ENCODE peak calls at places on chromosomes 4 and X, in nine cellular contexts. One of them, this sample, is unnamed.

GRCh38 chrX:9465380-9466114 is 689 bp downstream of the TBL1X start:
- DNase-seq in NCI-H1105 treated with DMSO at 0.1 percent for 48 hours: no peak
- DNase-seq in iPS DF 6.9: no peak
- DNase-seq in amniotic epithelial cell: no peak
- DNase-seq in MV-4-11: no peak
- DNase-seq in NCI-H2029: no peak
- DNase-seq in immature natural killer cell: peak; percentile 47
- DNase-seq in stimulated activated CD8-positive, alpha-beta memory T cell treated with anti-CD3 and anti-CD28 coated beads, Interleukin-4, amount 100 ng/mL, for 1 hour: no peak
- DNase-seq in brain microvascular endothelial cell: no peak
- DNase-seq in this sample: peak; percentile 57

GRCh38 chrX:56729152-56729557 is at the start of gene NBDY:
- DNase-seq in stimulated activated CD8-positive, alpha-beta memory T cell treated with anti-CD3 and anti-CD28 coated beads, Interleukin-4, amount 100 ng/mL, for 1 hour: no peak
- DNase-seq in NCI-H2029: peak; percentile 20
- DNase-seq in MV-4-11: peak; percentile 37
- DNase-seq in iPS DF 6.9: no peak
- DNase-seq in brain microvascular endothelial cell: peak; percentile 37
- DNase-seq in amniotic epithelial cell: peak; percentile 57
- DNase-seq in NCI-H1105 treated with DMSO at 0.1 percent for 48 hours: peak; percentile 69
- DNase-seq in immature natural killer cell: peak; percentile 10
- DNase-seq in this sample: peak; percentile 76

GRCh38 chr4:45120163-45120562 is 393.8 kb upstream of the GNPDA2 start:
- DNase-seq in iPS DF 6.9: no peak
- DNase-seq in NCI-H2029: no peak
- DNase-seq in brain microvascular endothelial cell: no peak
- DNase-seq in immature natural killer cell: no peak
- DNase-seq in stimulated activated CD8-positive, alpha-beta memory T cell treated with anti-CD3 and anti-CD28 coated beads, Interleukin-4, amount 100 ng/mL, for 1 hour: no peak
- DNase-seq in amniotic epithelial cell: no peak
- DNase-seq in MV-4-11: no peak
- DNase-seq in NCI-H1105 treated with DMSO at 0.1 percent for 48 hours: no peak
- DNase-seq in this sample: peak; percentile 41

GRCh38 chrX:646796-647195 is 16.2 kb downstream of the SHOX start:
- DNase-seq in iPS DF 6.9: no peak
- DNase-seq in stimulated activated CD8-positive, alpha-beta memory T cell treated with anti-CD3 and anti-CD28 coated beads, Interleukin-4, amount 100 ng/mL, for 1 hour: no peak
- DNase-seq in MV-4-11: no peak
- DNase-seq in NCI-H1105 treated with DMSO at 0.1 percent for 48 hours: no peak
- DNase-seq in NCI-H2029: no peak
- DNase-seq in brain microvascular endothelial cell: no peak
- DNase-seq in immature natural killer cell: no peak
- DNase-seq in amniotic epithelial cell: no peak
- DNase-seq in this sample: no peak

GRCh38 chrX:118566359-118566758 is 70.7 kb downstream of the DOCK11 start:
- DNase-seq in NCI-H2029: no peak
- DNase-seq in NCI-H1105 treated with DMSO at 0.1 percent for 48 hours: no peak
- DNase-seq in MV-4-11: no peak
- DNase-seq in immature natural killer cell: no peak
- DNase-seq in iPS DF 6.9: no peak
- DNase-seq in stimulated activated CD8-positive, alpha-beta memory T cell treated with anti-CD3 and anti-CD28 coated beads, Interleukin-4, amount 100 ng/mL, for 1 hour: no peak
- DNase-seq in amniotic epithelial cell: peak; percentile 85
- DNase-seq in brain microvascular endothelial cell: no peak
- DNase-seq in this sample: no peak

GRCh38 chr4:4572821-4573220 is 31.0 kb upstream of the STX18 start:
- DNase-seq in NCI-H1105 treated with DMSO at 0.1 percent for 48 hours: no peak
- DNase-seq in MV-4-11: no peak
- DNase-seq in stimulated activated CD8-positive, alpha-beta memory T cell treated with anti-CD3 and anti-CD28 coated beads, Interleukin-4, amount 100 ng/mL, for 1 hour: no peak
- DNase-seq in amniotic epithelial cell: no peak
- DNase-seq in iPS DF 6.9: no peak
- DNase-seq in NCI-H2029: no peak
- DNase-seq in brain microvascular endothelial cell: no peak
- DNase-seq in immature natural killer cell: no peak
- DNase-seq in this sample: peak; percentile 38

GRCh38 chr4:75672461-75673026 is 667 bp downstream of the G3BP2 start:
- DNase-seq in amniotic epithelial cell: peak; percentile 35
- DNase-seq in immature natural killer cell: peak; percentile 75
- DNase-seq in MV-4-11: peak; percentile 54
- DNase-seq in iPS DF 6.9: no peak
- DNase-seq in stimulated activated CD8-positive, alpha-beta memory T cell treated with anti-CD3 and anti-CD28 coated beads, Interleukin-4, amount 100 ng/mL, for 1 hour: peak; percentile 63
- DNase-seq in NCI-H2029: peak; percentile 56
- DNase-seq in brain microvascular endothelial cell: peak; percentile 45
- DNase-seq in NCI-H1105 treated with DMSO at 0.1 percent for 48 hours: peak; percentile 24
- DNase-seq in this sample: peak; percentile 74

GRCh38 chr4:140807491-140808257 is 51.5 kb upstream of the TBC1D9 start:
- DNase-seq in amniotic epithelial cell: peak; percentile 34
- DNase-seq in brain microvascular endothelial cell: peak; percentile 11
- DNase-seq in stimulated activated CD8-positive, alpha-beta memory T cell treated with anti-CD3 and anti-CD28 coated beads, Interleukin-4, amount 100 ng/mL, for 1 hour: no peak
- DNase-seq in NCI-H1105 treated with DMSO at 0.1 percent for 48 hours: no peak
- DNase-seq in immature natural killer cell: no peak
- DNase-seq in iPS DF 6.9: no peak
- DNase-seq in NCI-H2029: no peak
- DNase-seq in MV-4-11: peak; percentile 84
- DNase-seq in this sample: no peak

GRCh38 chrX:41824551-41824950 is 98.8 kb downstream of the CASK start:
- DNase-seq in stimulated activated CD8-positive, alpha-beta memory T cell treated with anti-CD3 and anti-CD28 coated beads, Interleukin-4, amount 100 ng/mL, for 1 hour: no peak
- DNase-seq in NCI-H2029: no peak
- DNase-seq in MV-4-11: no peak
- DNase-seq in NCI-H1105 treated with DMSO at 0.1 percent for 48 hours: no peak
- DNase-seq in amniotic epithelial cell: peak; percentile 18
- DNase-seq in iPS DF 6.9: no peak
- DNase-seq in immature natural killer cell: no peak
- DNase-seq in brain microvascular endothelial cell: peak; percentile 42
- DNase-seq in this sample: no peak

GRCh38 chrX:11629593-11630211 is 36.0 kb downstream of the ARHGAP6 start:
- DNase-seq in immature natural killer cell: no peak
- DNase-seq in brain microvascular endothelial cell: peak; percentile 63
- DNase-seq in NCI-H1105 treated with DMSO at 0.1 percent for 48 hours: no peak
- DNase-seq in NCI-H2029: no peak
- DNase-seq in amniotic epithelial cell: peak; percentile 61
- DNase-seq in MV-4-11: no peak
- DNase-seq in stimulated activated CD8-positive, alpha-beta memory T cell treated with anti-CD3 and anti-CD28 coated beads, Interleukin-4, amount 100 ng/mL, for 1 hour: no peak
- DNase-seq in iPS DF 6.9: no peak
- DNase-seq in this sample: no peak

GRCh38 chr4:164926301-164926700 is 49.3 kb downstream of the APELA start:
- DNase-seq in MV-4-11: no peak
- DNase-seq in immature natural killer cell: no peak
- DNase-seq in NCI-H2029: no peak
- DNase-seq in stimulated activated CD8-positive, alpha-beta memory T cell treated with anti-CD3 and anti-CD28 coated beads, Interleukin-4, amount 100 ng/mL, for 1 hour: no peak
- DNase-seq in iPS DF 6.9: no peak
- DNase-seq in amniotic epithelial cell: no peak
- DNase-seq in brain microvascular endothelial cell: no peak
- DNase-seq in NCI-H1105 treated with DMSO at 0.1 percent for 48 hours: no peak
- DNase-seq in this sample: no peak

GRCh38 chr4:90030953-90031352 is 96.2 kb upstream of the CCSER1 start:
- DNase-seq in MV-4-11: no peak
- DNase-seq in NCI-H1105 treated with DMSO at 0.1 percent for 48 hours: no peak
- DNase-seq in brain microvascular endothelial cell: no peak
- DNase-seq in amniotic epithelial cell: no peak
- DNase-seq in stimulated activated CD8-positive, alpha-beta memory T cell treated with anti-CD3 and anti-CD28 coated beads, Interleukin-4, amount 100 ng/mL, for 1 hour: no peak
- DNase-seq in immature natural killer cell: no peak
- DNase-seq in iPS DF 6.9: peak; percentile 13
- DNase-seq in NCI-H2029: no peak
- DNase-seq in this sample: peak; percentile 86

GRCh38 chrX:41137589-41137988 is 52.3 kb downstream of the USP9X start:
- DNase-seq in stimulated activated CD8-positive, alpha-beta memory T cell treated with anti-CD3 and anti-CD28 coated beads, Interleukin-4, amount 100 ng/mL, for 1 hour: no peak
- DNase-seq in iPS DF 6.9: no peak
- DNase-seq in NCI-H1105 treated with DMSO at 0.1 percent for 48 hours: peak; percentile 13
- DNase-seq in NCI-H2029: no peak
- DNase-seq in amniotic epithelial cell: no peak
- DNase-seq in brain microvascular endothelial cell: no peak
- DNase-seq in MV-4-11: no peak
- DNase-seq in immature natural killer cell: no peak
- DNase-seq in this sample: peak; percentile 9

GRCh38 chr4:15239866-15240265 is 188.0 kb upstream of the C1QTNF7 start:
- DNase-seq in immature natural killer cell: no peak
- DNase-seq in amniotic epithelial cell: peak; percentile 18
- DNase-seq in stimulated activated CD8-positive, alpha-beta memory T cell treated with anti-CD3 and anti-CD28 coated beads, Interleukin-4, amount 100 ng/mL, for 1 hour: no peak
- DNase-seq in NCI-H2029: no peak
- DNase-seq in NCI-H1105 treated with DMSO at 0.1 percent for 48 hours: no peak
- DNase-seq in brain microvascular endothelial cell: peak; percentile 54
- DNase-seq in iPS DF 6.9: no peak
- DNase-seq in MV-4-11: no peak
- DNase-seq in this sample: no peak

GRCh38 chrX:71143508-71143907 is 1.1 kb upstream of the NLGN3 start:
- DNase-seq in iPS DF 6.9: no peak
- DNase-seq in MV-4-11: no peak
- DNase-seq in stimulated activated CD8-positive, alpha-beta memory T cell treated with anti-CD3 and anti-CD28 coated beads, Interleukin-4, amount 100 ng/mL, for 1 hour: no peak
- DNase-seq in brain microvascular endothelial cell: no peak
- DNase-seq in NCI-H1105 treated with DMSO at 0.1 percent for 48 hours: no peak
- DNase-seq in amniotic epithelial cell: no peak
- DNase-seq in NCI-H2029: peak; percentile 8
- DNase-seq in immature natural killer cell: no peak
- DNase-seq in this sample: no peak

GRCh38 chr4:174136013-174136412 is 147.5 kb downstream of the FBXO8 start:
- DNase-seq in iPS DF 6.9: no peak
- DNase-seq in MV-4-11: no peak
- DNase-seq in stimulated activated CD8-positive, alpha-beta memory T cell treated with anti-CD3 and anti-CD28 coated beads, Interleukin-4, amount 100 ng/mL, for 1 hour: no peak
- DNase-seq in immature natural killer cell: no peak
- DNase-seq in NCI-H2029: no peak
- DNase-seq in brain microvascular endothelial cell: no peak
- DNase-seq in NCI-H1105 treated with DMSO at 0.1 percent for 48 hours: peak; percentile 68
- DNase-seq in amniotic epithelial cell: peak; percentile 72
- DNase-seq in this sample: peak; percentile 75

GRCh38 chr4:3483471-3483921 is 20.4 kb downstream of the DOK7 start:
- DNase-seq in immature natural killer cell: no peak
- DNase-seq in NCI-H2029: no peak
- DNase-seq in iPS DF 6.9: no peak
- DNase-seq in NCI-H1105 treated with DMSO at 0.1 percent for 48 hours: no peak
- DNase-seq in brain microvascular endothelial cell: no peak
- DNase-seq in MV-4-11: no peak
- DNase-seq in stimulated activated CD8-positive, alpha-beta memory T cell treated with anti-CD3 and anti-CD28 coated beads, Interleukin-4, amount 100 ng/mL, for 1 hour: no peak
- DNase-seq in amniotic epithelial cell: peak; percentile 14
- DNase-seq in this sample: no peak

GRCh38 chrX:123817288-123817894 is 42.5 kb upstream of the XIAP start:
- DNase-seq in amniotic epithelial cell: no peak
- DNase-seq in NCI-H1105 treated with DMSO at 0.1 percent for 48 hours: no peak
- DNase-seq in immature natural killer cell: no peak
- DNase-seq in stimulated activated CD8-positive, alpha-beta memory T cell treated with anti-CD3 and anti-CD28 coated beads, Interleukin-4, amount 100 ng/mL, for 1 hour: no peak
- DNase-seq in NCI-H2029: no peak
- DNase-seq in brain microvascular endothelial cell: no peak
- DNase-seq in MV-4-11: no peak
- DNase-seq in iPS DF 6.9: no peak
- DNase-seq in this sample: no peak

GRCh38 chrX:70171636-70172035 is 5.6 kb upstream of the DGAT2L6 start:
- DNase-seq in iPS DF 6.9: no peak
- DNase-seq in amniotic epithelial cell: no peak
- DNase-seq in MV-4-11: no peak
- DNase-seq in immature natural killer cell: no peak
- DNase-seq in brain microvascular endothelial cell: no peak
- DNase-seq in stimulated activated CD8-positive, alpha-beta memory T cell treated with anti-CD3 and anti-CD28 coated beads, Interleukin-4, amount 100 ng/mL, for 1 hour: no peak
- DNase-seq in NCI-H2029: no peak
- DNase-seq in NCI-H1105 treated with DMSO at 0.1 percent for 48 hours: no peak
- DNase-seq in this sample: no peak

GRCh38 chr4:168623011-168623410 is 126.2 kb downstream of the PALLD start:
- DNase-seq in amniotic epithelial cell: no peak
- DNase-seq in NCI-H2029: no peak
- DNase-seq in iPS DF 6.9: no peak
- DNase-seq in stimulated activated CD8-positive, alpha-beta memory T cell treated with anti-CD3 and anti-CD28 coated beads, Interleukin-4, amount 100 ng/mL, for 1 hour: no peak
- DNase-seq in immature natural killer cell: no peak
- DNase-seq in MV-4-11: no peak
- DNase-seq in brain microvascular endothelial cell: no peak
- DNase-seq in NCI-H1105 treated with DMSO at 0.1 percent for 48 hours: no peak
- DNase-seq in this sample: no peak

GRCh38 chr4:845836-846251 is 19.9 kb upstream of the CPLX1 start:
- DNase-seq in brain microvascular endothelial cell: no peak
- DNase-seq in stimulated activated CD8-positive, alpha-beta memory T cell treated with anti-CD3 and anti-CD28 coated beads, Interleukin-4, amount 100 ng/mL, for 1 hour: no peak
- DNase-seq in MV-4-11: no peak
- DNase-seq in amniotic epithelial cell: peak; percentile 18
- DNase-seq in NCI-H2029: no peak
- DNase-seq in immature natural killer cell: no peak
- DNase-seq in NCI-H1105 treated with DMSO at 0.1 percent for 48 hours: no peak
- DNase-seq in iPS DF 6.9: no peak
- DNase-seq in this sample: no peak

GRCh38 chrX:103215037-103215767 is at the start of gene BEX4:
- DNase-seq in amniotic epithelial cell: peak; percentile 62
- DNase-seq in immature natural killer cell: peak; percentile 79
- DNase-seq in brain microvascular endothelial cell: peak; percentile 59
- DNase-seq in NCI-H1105 treated with DMSO at 0.1 percent for 48 hours: peak; percentile 61
- DNase-seq in MV-4-11: no peak
- DNase-seq in iPS DF 6.9: peak; percentile 43
- DNase-seq in stimulated activated CD8-positive, alpha-beta memory T cell treated with anti-CD3 and anti-CD28 coated beads, Interleukin-4, amount 100 ng/mL, for 1 hour: peak; percentile 67
- DNase-seq in NCI-H2029: peak; percentile 54
- DNase-seq in this sample: peak; percentile 55

GRCh38 chr4:87005369-87005689 is 70.5 kb downstream of the AFF1 start:
- DNase-seq in MV-4-11: no peak
- DNase-seq in stimulated activated CD8-positive, alpha-beta memory T cell treated with anti-CD3 and anti-CD28 coated beads, Interleukin-4, amount 100 ng/mL, for 1 hour: no peak
- DNase-seq in NCI-H2029: no peak
- DNase-seq in brain microvascular endothelial cell: no peak
- DNase-seq in amniotic epithelial cell: no peak
- DNase-seq in immature natural killer cell: no peak
- DNase-seq in iPS DF 6.9: no peak
- DNase-seq in NCI-H1105 treated with DMSO at 0.1 percent for 48 hours: no peak
- DNase-seq in this sample: peak; percentile 26

GRCh38 chr4:40325406-40326019 is 9.6 kb upstream of the CHRNA9 start:
- DNase-seq in NCI-H2029: peak; percentile 57
- DNase-seq in iPS DF 6.9: no peak
- DNase-seq in brain microvascular endothelial cell: peak; percentile 53
- DNase-seq in MV-4-11: peak; percentile 70
- DNase-seq in stimulated activated CD8-positive, alpha-beta memory T cell treated with anti-CD3 and anti-CD28 coated beads, Interleukin-4, amount 100 ng/mL, for 1 hour: peak; percentile 39
- DNase-seq in NCI-H1105 treated with DMSO at 0.1 percent for 48 hours: peak; percentile 50
- DNase-seq in immature natural killer cell: peak; percentile 47
- DNase-seq in amniotic epithelial cell: peak; percentile 82
- DNase-seq in this sample: peak; percentile 71

GRCh38 chr4:133594246-133595207 is 445.4 kb downstream of the PCDH10 start:
- DNase-seq in NCI-H2029: no peak
- DNase-seq in immature natural killer cell: no peak
- DNase-seq in amniotic epithelial cell: peak; percentile 95
- DNase-seq in stimulated activated CD8-positive, alpha-beta memory T cell treated with anti-CD3 and anti-CD28 coated beads, Interleukin-4, amount 100 ng/mL, for 1 hour: no peak
- DNase-seq in brain microvascular endothelial cell: no peak
- DNase-seq in NCI-H1105 treated with DMSO at 0.1 percent for 48 hours: peak; percentile 18
- DNase-seq in MV-4-11: no peak
- DNase-seq in iPS DF 6.9: no peak
- DNase-seq in this sample: no peak